ENCODE peak calls at places on chromosomes 4 and X, in five cellular contexts. P is A549, U is psoas muscle, R is right lobe of liver, K is RWPE2. T is an unnamed sample.

GRCh38 chr4:126479709-126480108 is 1153.0 kb upstream of the INTU start:
- DNase-seq in P (no peak), R (no peak), U (no peak), K (no peak), T (no peak)

GRCh38 chrX:68060506-68061205 is 372.6 kb downstream of the OPHN1 start:
- DNase-seq in K (no peak), U (no peak), R (no peak), P (no peak), T (no peak)

GRCh38 chr4:173935622-173936405 is 347.7 kb downstream of the FBXO8 start:
- DNase-seq in U (no peak), K (no peak), R (no peak), P (no peak), T (no peak)

GRCh38 chr4:106201373-106201772 is 114.6 kb downstream of the TBCK start:
- DNase-seq in R (no peak), K (no peak), U (no peak), P (no peak), T (no peak)

GRCh38 chrX:102712216-102712966 is at the start of gene GPRASP2:
- DNase-seq in K (no peak), U (peak), R (peak), P (no peak), T (peak)

GRCh38 chrX:52271212-52271611 is 86.5 kb downstream of the MAGED4 start:
- DNase-seq in U (no peak), R (no peak), P (no peak), K (no peak), T (no peak)

GRCh38 chr4:71107732-71108131 is 114.3 kb downstream of the DCK start:
- DNase-seq in P (no peak), R (no peak), U (no peak), K (no peak), T (no peak)

GRCh38 chr4:62366944-62367343 is 1166.8 kb downstream of the ADGRL3 start:
- DNase-seq in P (no peak), U (no peak), K (no peak), R (no peak), T (no peak)

GRCh38 chr4:25723409-25723808 is 67.8 kb downstream of the SLC34A2 start:
- DNase-seq in P (no peak), R (no peak), K (no peak), U (no peak), T (no peak)

GRCh38 chr4:61827907-61828328 is 627.8 kb downstream of the ADGRL3 start:
- DNase-seq in R (no peak), K (no peak), U (no peak), P (no peak), T (no peak)

GRCh38 chrX:155094468-155095061 is 23.3 kb downstream of the BRCC3 start:
- DNase-seq in K (no peak), P (no peak), U (no peak), R (no peak), T (no peak)
- TF ChIP-seq CTCF in K (peak), P (peak), U (peak), R (peak), T (peak)

GRCh38 chrX:116379854-116380253 is 56.6 kb upstream of the SLC6A14 start:
- DNase-seq in P (no peak), R (no peak), K (peak), U (no peak), T (no peak)
- TF ChIP-seq CTCF in P (no peak), R (no peak), K (no peak), U (no peak), T (no peak)

DNA sequence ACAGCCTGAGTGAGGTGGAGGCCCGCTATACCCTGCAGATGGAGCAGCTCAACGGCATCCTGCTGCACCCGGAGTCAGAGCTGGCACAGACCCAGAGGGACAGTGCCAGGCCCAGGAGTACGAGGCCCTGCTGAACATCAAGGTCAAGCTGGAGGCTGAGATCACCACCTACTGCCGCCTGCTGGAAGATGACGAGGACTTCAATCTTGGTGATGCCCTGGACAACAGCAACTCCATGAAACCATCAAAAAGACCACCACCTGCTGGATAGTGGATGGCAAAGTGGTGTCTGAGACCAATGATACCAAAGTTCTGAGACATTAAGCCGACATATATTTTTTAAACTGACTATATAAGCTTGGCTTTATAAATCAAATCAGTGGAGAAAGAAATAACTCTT is 73.3 kb upstream of the HHIP start:
- DNase-seq in R (no peak), U (no peak), K (no peak), P (no peak), T (no peak)
- TF ChIP-seq CTCF in R (no peak), U (no peak), K (no peak), P (no peak), T (peak)

DNA sequence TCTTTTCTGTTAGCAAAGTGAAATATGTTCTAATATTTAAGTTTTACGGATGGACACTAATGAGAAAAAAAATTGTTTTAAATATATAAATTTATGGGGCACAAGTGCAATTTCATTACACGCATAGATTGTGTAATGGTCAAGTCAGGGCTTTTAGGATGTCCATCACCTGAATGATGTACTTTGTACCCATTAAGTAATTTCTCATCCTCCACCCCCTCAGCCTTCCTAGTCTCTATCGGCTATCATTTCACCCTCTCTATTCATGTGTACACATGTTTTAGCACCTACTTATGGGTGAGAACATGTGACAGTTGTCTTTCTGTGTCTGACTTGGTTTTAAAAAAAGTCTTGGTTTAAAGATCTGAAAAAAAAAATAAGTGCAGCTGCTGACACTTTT is 616.0 kb downstream of the IQCM start:
- DNase-seq in U (no peak), P (no peak), K (no peak), R (no peak), T (no peak)
- TF ChIP-seq CTCF in U (no peak), P (no peak), K (no peak), R (no peak), T (no peak)

GRCh38 chr4:6875431-6875831 is 34.2 kb upstream of the TBC1D14 start:
- DNase-seq in P (no peak), K (no peak), U (peak), R (no peak), T (no peak)

GRCh38 chr4:6876440-6876839 is 33.2 kb upstream of the TBC1D14 start:
- DNase-seq in K (no peak), U (no peak), P (no peak), R (no peak), T (no peak)

GRCh38 chr4:6869944-6870343 is 39.7 kb upstream of the TBC1D14 start:
- DNase-seq in U (peak), P (no peak), R (no peak), K (no peak), T (no peak)

GRCh38 chr4:6873792-6874461 is 35.7 kb upstream of the TBC1D14 start:
- DNase-seq in K (no peak), R (peak), P (peak), U (peak), T (no peak)

GRCh38 chr4:6873291-6873690 is 36.3 kb upstream of the TBC1D14 start:
- DNase-seq in P (peak), U (no peak), R (no peak), K (no peak), T (no peak)
- TF ChIP-seq CTCF in P (no peak), U (no peak), R (peak), K (no peak), T (no peak)